ENCODE peak calls at places on chromosomes 1 and 21, in seven cellular contexts. A, I, V, K, C, N and E are unnamed samples.

GRCh38 chr1:159914252-159915018 is 10.9 kb downstream of the TAGLN2 start:
- DNase-seq in A (no peak), I (no peak), V (no peak), K (no peak), C (peak), N (no peak), E (no peak)

GRCh38 chr1:5386371-5386770 is 605.9 kb downstream of the NPHP4 start:
- DNase-seq in A (no peak), I (no peak), V (no peak), K (no peak), C (no peak), N (no peak), E (no peak)

GRCh38 chr1:243267346-243268283 is 11.8 kb downstream of the SDCCAG8 start:
- DNase-seq in A (peak), I (no peak), V (no peak), K (no peak), C (no peak), N (peak), E (no peak)

GRCh38 chr1:241612533-241613505 is 27.4 kb downstream of the CHML start:
- DNase-seq in A (peak), I (peak), V (no peak), K (no peak), C (peak), N (no peak), E (no peak)

GRCh38 chr1:89286549-89287181 is 14.0 kb upstream of the GBP5 start:
- DNase-seq in A (no peak), I (no peak), V (no peak), K (no peak), C (no peak), N (no peak), E (no peak)

GRCh38 chr1:91769698-91770232 is 116.2 kb downstream of the TGFBR3 start:
- DNase-seq in A (no peak), I (no peak), V (no peak), K (no peak), C (no peak), N (no peak), E (no peak)

GRCh38 chr21:42373908-42374455 is 7.6 kb upstream of the TFF1 start:
- DNase-seq in A (no peak), I (no peak), V (no peak), K (no peak), C (no peak), N (no peak), E (no peak)

GRCh38 chr1:27021347-27022031 is 8.8 kb upstream of the TENT5B start:
- DNase-seq in A (peak), I (no peak), V (no peak), K (no peak), C (no peak), N (no peak), E (no peak)

GRCh38 chr1:63912643-63913042 is 138.8 kb downstream of the ROR1 start:
- DNase-seq in A (no peak), I (no peak), V (no peak), K (no peak), C (no peak), N (no peak), E (no peak)

GRCh38 chr1:10724052-10724494 is 72.4 kb downstream of the CASZ1 start:
- DNase-seq in A (peak), I (peak), V (no peak), K (peak), C (peak), N (no peak), E (no peak)

GRCh38 chr1:15803380-15803779 is 4.1 kb downstream of the UQCRHL start:
- DNase-seq in A (no peak), I (no peak), V (no peak), K (no peak), C (no peak), N (peak), E (peak)

GRCh38 chr1:167555971-167556714 is 2.6 kb upstream of the CREG1 start:
- DNase-seq in A (peak), I (peak), V (peak), K (peak), C (peak), N (peak), E (peak)

GRCh38 chr21:32653326-32653901 is 41.2 kb upstream of the CFAP298 start:
- DNase-seq in A (peak), I (peak), V (no peak), K (no peak), C (peak), N (peak), E (no peak)

GRCh38 chr1:5983361-5984103 is 8.7 kb downstream of the NPHP4 start:
- DNase-seq in A (peak), I (peak), V (no peak), K (no peak), C (peak), N (no peak), E (no peak)

GRCh38 chr1:220741349-220741748 is 6.8 kb upstream of the MTARC2 start:
- DNase-seq in A (no peak), I (no peak), V (no peak), K (no peak), C (no peak), N (no peak), E (no peak)

GRCh38 chr1:17251699-17252376 is 2.9 kb downstream of the PADI3 start:
- DNase-seq in A (no peak), I (peak), V (no peak), K (no peak), C (peak), N (no peak), E (no peak)

GRCh38 chr21:36241717-36242116 is 78.3 kb upstream of the MORC3 start:
- DNase-seq in A (no peak), I (no peak), V (no peak), K (no peak), C (no peak), N (no peak), E (no peak)

GRCh38 chr1:74083128-74083527 is 114.8 kb downstream of the LRRIQ3 start:
- DNase-seq in A (no peak), I (no peak), V (no peak), K (no peak), C (no peak), N (no peak), E (no peak)

GRCh38 chr21:40433575-40433974 is 413.4 kb downstream of the DSCAM start:
- DNase-seq in A (no peak), I (peak), V (no peak), K (no peak), C (no peak), N (no peak), E (no peak)

GRCh38 chr1:17710889-17711576 is 44.1 kb upstream of the ACTL8 start:
- DNase-seq in A (no peak), I (no peak), V (no peak), K (no peak), C (no peak), N (no peak), E (no peak)

GRCh38 chr21:14040386-14040785 is 170.4 kb downstream of the LIPI start:
- DNase-seq in A (no peak), I (no peak), V (no peak), K (no peak), C (no peak), N (no peak), E (no peak)

GRCh38 chr1:104064391-104064790 is 314.7 kb downstream of the AMY1C start:
- DNase-seq in A (no peak), I (no peak), V (no peak), K (no peak), C (peak), N (no peak), E (no peak)

GRCh38 chr1:34688358-34688757 is 66.5 kb upstream of the GJB5 start:
- DNase-seq in A (no peak), I (no peak), V (no peak), K (peak), C (no peak), N (no peak), E (no peak)

GRCh38 chr1:228084325-228084724 is 1.8 kb downstream of the ARF1 start:
- DNase-seq in A (peak), I (peak), V (no peak), K (no peak), C (peak), N (no peak), E (no peak)

GRCh38 chr1:203556047-203556851 is 62.3 kb downstream of the OPTC start:
- DNase-seq in A (peak), I (no peak), V (no peak), K (peak), C (no peak), N (peak), E (no peak)

GRCh38 chr1:115069186-115069585 is 20.1 kb downstream of the TSPAN2 start:
- DNase-seq in A (no peak), I (peak), V (no peak), K (no peak), C (peak), N (no peak), E (no peak)

GRCh38 chr1:87369736-87370135 is 41.1 kb downstream of the LMO4 start:
- DNase-seq in A (no peak), I (no peak), V (no peak), K (no peak), C (no peak), N (no peak), E (no peak)

GRCh38 chr21:46639489-46640386 is 4.3 kb downstream of the PRMT2 start:
- DNase-seq in A (peak), I (no peak), V (no peak), K (no peak), C (peak), N (no peak), E (no peak)

GRCh38 chr1:59232209-59232608 is 64.7 kb upstream of the FGGY start:
- DNase-seq in A (peak), I (no peak), V (no peak), K (peak), C (peak), N (no peak), E (no peak)

GRCh38 chr1:246631426-246631825 is 65.2 kb downstream of the CNST start:
- DNase-seq in A (peak), I (no peak), V (no peak), K (no peak), C (peak), N (no peak), E (no peak)

GRCh38 chr1:40059292-40059959 is 18.9 kb downstream of the CAP1 start:
- DNase-seq in A (peak), I (peak), V (no peak), K (peak), C (peak), N (no peak), E (no peak)

GRCh38 chr1:39342776-39343175 is 138.3 kb downstream of the MACF1 start:
- DNase-seq in A (no peak), I (no peak), V (no peak), K (no peak), C (no peak), N (no peak), E (no peak)

GRCh38 chr1:145863272-145863671 is 4.4 kb upstream of the PIAS3 start:
- DNase-seq in A (peak), I (no peak), V (no peak), K (no peak), C (no peak), N (no peak), E (no peak)

GRCh38 chr1:19032701-19033515 is 76.4 kb upstream of the IFFO2 start:
- DNase-seq in A (no peak), I (no peak), V (no peak), K (peak), C (no peak), N (no peak), E (no peak)
- TF ChIP-seq CTCF in A (no peak), I (no peak), V (no peak), K (no peak), C (no peak), N (peak), E (no peak)

GRCh38 chr1:85911742-85912141 is 203.5 kb upstream of the ZNHIT6 start:
- DNase-seq in A (peak), I (no peak), V (no peak), K (no peak), C (peak), N (peak), E (no peak)
- TF ChIP-seq CTCF in A (peak), I (no peak), V (no peak), K (no peak), C (no peak), N (peak), E (no peak)

GRCh38 chr1:67495327-67495726 is 65.1 kb upstream of the SERBP1 start:
- DNase-seq in A (no peak), I (no peak), V (no peak), K (no peak), C (no peak), N (no peak), E (no peak)
- TF ChIP-seq CTCF in A (no peak), I (no peak), V (no peak), K (no peak), C (no peak), N (no peak), E (no peak)

GRCh38 chr1:31677401-31677800 is 26.4 kb downstream of the COL16A1 start:
- DNase-seq in A (no peak), I (no peak), V (no peak), K (no peak), C (no peak), N (no peak), E (no peak)

GRCh38 chr1:31675761-31676160 is 28.1 kb downstream of the COL16A1 start:
- DNase-seq in A (no peak), I (no peak), V (no peak), K (no peak), C (no peak), N (no peak), E (no peak)

GRCh38 chr1:31675161-31675560 is 28.7 kb downstream of the COL16A1 start:
- DNase-seq in A (no peak), I (no peak), V (no peak), K (no peak), C (no peak), N (no peak), E (no peak)

GRCh38 chr1:31672988-31673387 is 28.3 kb upstream of the PEF1 start:
- DNase-seq in A (no peak), I (no peak), V (no peak), K (no peak), C (no peak), N (no peak), E (no peak)

GRCh38 chr1:31674626-31675025 is 29.2 kb downstream of the COL16A1 start:
- DNase-seq in A (no peak), I (no peak), V (no peak), K (no peak), C (no peak), N (no peak), E (no peak)
- TF ChIP-seq CTCF in A (no peak), I (no peak), V (no peak), K (no peak), C (no peak), N (no peak), E (no peak)

DNA sequence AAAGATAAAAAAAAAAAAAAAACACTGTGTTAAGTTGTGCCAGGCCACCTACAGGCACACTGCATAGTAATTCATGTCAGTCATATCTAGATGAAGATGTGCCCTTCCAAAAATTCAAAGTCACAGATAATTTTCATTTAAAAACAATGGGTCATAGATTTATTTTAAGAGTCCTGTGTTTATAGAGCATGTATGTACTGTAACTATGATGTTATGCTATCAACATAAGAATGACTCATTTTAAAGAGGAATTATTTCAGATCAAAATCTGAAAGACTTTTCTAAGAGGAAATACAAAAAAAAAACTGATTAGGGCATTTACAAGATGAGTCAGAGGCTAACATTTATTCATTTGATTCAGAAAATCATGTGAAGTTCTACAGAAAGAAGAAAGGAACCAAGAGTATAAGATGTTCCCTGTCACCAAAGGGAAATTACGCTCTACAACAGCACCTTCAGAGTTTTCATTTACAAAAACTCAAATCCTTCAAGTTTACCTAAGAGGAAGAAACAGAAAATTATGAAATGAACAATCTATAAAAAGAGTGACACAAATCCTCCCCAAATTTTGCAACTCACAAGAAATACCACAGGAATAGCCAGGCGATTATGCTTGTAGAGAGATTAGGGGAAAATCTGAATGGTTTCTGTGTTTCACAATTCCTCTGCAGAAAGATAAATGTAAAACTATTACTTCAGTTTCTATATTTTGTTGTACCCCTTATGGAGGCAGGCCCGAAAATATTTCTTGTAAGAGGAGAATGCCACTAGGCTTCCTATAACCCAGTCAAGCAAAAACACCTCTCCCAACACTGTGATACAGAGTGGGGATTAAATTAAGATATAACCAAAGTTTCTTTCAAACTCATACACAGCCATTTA is 13.8 kb downstream of the TP53BP2 start:
- DNase-seq in A (peak), I (peak), V (no peak), K (no peak), C (peak), N (no peak), E (no peak)
- TF ChIP-seq CTCF in A (no peak), I (no peak), V (no peak), K (no peak), C (no peak), N (no peak), E (no peak)

DNA sequence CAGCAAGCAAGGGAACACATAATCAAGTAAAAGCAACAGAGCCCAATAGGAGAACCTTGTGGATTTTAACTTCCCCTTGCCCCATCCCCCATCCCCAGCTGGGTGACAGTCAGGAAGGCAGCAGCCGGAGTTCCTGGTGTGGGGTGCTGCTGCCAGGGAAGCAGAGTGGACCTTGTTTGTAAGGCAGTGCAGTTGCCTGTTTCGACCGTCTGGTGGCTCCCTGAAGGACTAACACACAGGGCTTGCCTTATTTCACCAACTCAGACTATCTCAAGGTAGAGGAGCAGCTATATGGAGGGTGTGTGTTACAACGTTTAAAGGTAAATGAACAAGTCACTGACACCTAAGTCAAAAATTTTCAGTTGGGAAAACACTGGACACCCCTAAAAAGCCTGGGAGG is 6.6 kb downstream of the KRTAP10-8 start:
- DNase-seq in A (peak), I (no peak), V (no peak), K (peak), C (no peak), N (no peak), E (no peak)
- TF ChIP-seq CTCF in A (peak), I (no peak), V (no peak), K (no peak), C (no peak), N (peak), E (no peak)

GRCh38 chr1:94926365-94926914 is 470 bp downstream of the CNN3 start:
- DNase-seq in A (peak), I (peak), V (peak), K (peak), C (no peak), N (peak), E (peak)

GRCh38 chr1:94928293-94928939 is 1.5 kb upstream of the CNN3 start:
- DNase-seq in A (no peak), I (no peak), V (no peak), K (no peak), C (no peak), N (no peak), E (no peak)

GRCh38 chr1:94925561-94926364 is 1.1 kb downstream of the CNN3 start:
- DNase-seq in A (peak), I (peak), V (peak), K (peak), C (peak), N (peak), E (peak)

GRCh38 chr1:94927405-94928175 is 680 bp upstream of the CNN3 start:
- DNase-seq in A (peak), I (peak), V (peak), K (peak), C (no peak), N (peak), E (no peak)

DNA sequence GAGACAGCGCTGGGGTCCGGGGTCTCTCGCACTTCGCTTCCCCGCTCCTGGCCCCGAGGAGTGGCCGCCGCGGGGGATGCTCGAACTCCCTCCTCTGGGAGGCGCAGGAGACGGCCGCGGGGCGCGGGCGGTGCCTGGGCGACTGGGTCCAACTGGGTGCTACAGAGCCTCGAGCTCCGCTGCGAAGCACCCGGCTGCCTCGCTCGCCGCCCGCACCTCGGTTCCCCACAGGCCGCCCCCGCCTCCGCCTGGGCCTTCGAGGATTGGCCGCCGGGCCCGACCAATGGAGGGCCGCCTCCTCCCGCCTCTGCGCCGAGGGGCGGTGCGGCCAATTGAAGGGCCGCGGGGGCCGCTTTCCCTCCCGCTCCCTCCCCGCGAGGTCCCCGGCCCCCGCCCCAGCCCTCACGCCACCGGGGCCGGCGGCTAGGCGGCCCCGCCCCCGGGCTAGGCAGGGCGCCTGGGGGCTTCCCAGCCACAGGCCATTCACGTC is at the start of gene CNN3:
- DNase-seq in A (peak), I (peak), V (peak), K (peak), C (peak), N (peak), E (peak)
- TF ChIP-seq CTCF in A (no peak), I (no peak), V (no peak), K (no peak), C (no peak), N (no peak), E (no peak)

DNA sequence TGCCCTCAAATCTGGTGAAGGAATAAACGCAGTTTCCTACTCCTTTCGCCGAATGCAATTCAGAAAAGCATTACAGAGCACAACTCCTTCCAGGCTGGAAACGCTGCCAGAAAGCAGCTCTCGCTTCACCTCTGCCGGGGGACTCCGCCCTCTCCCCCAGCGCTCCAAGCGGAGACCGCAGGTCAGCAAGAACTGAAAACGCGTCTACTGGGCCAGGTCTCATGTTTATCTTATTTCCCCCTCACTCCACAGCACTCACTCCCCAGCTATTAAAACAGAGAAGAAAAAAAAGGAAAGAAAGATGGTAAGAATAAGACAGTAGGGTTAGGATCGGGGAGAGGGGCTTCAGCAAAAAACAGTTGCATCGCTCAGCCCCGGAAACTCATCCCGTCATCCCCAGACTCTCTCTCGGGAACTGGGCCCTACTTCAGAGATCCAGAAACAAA is 833 bp upstream of the RCOR3 start:
- DNase-seq in A (peak), I (peak), V (peak), K (peak), C (peak), N (peak), E (peak)
- TF ChIP-seq CTCF in A (peak), I (no peak), V (no peak), K (no peak), C (peak), N (no peak), E (no peak)

DNA sequence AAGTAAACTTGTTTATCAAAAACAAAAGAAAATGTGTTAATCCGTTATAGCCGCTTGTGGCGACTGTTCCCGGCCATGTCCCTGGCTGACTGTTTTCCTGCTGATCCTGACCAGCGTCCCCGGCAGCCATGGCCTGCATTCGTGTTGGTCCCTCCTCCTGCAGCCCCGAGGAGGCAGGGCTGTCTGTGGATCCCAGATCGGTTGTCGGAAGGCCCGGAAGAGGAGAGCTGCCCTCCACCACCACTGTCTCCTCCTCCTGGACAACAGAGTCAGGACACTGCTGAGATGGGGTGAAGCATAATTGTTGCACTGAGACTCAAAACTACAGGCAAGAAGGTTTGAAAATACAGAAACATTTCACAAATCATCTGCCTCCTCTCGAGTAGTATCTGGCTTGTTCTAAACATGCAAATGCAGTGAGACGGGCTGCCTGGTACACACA is 3.6 kb upstream of the MXRA8 start:
- DNase-seq in A (peak), I (no peak), V (no peak), K (peak), C (no peak), N (no peak), E (no peak)
- TF ChIP-seq CTCF in A (peak), I (no peak), V (no peak), K (no peak), C (no peak), N (no peak), E (no peak)